ENCODE peak calls at places on chromosome 9, in five cellular contexts. N is NCI-H524; G is C1 segment of cervical spinal cord; E is HTR-8/SVneo; Y is activated naive CD8-positive, alpha-beta T cell treated with anti-CD3 and anti-CD28 coated beads for 36 hours. D is an unnamed sample.

GRCh38 chr9:82498918-82499317 is 510.3 kb downstream of the SPATA31D1 start:
- DNase-seq in N (no peak), Y (no peak), E (no peak), G (no peak), D (no peak)

GRCh38 chr9:104872959-104873850 is 54.8 kb downstream of the ABCA1 start:
- DNase-seq in N (no peak), Y (no peak), E (peak), G (no peak), D (no peak)

GRCh38 chr9:90326219-90326618 is 316.4 kb downstream of the DIRAS2 start:
- DNase-seq in Y (no peak), N (no peak), E (no peak), G (no peak), D (no peak)

GRCh38 chr9:36288057-36288456 is 29.8 kb upstream of the GNE start:
- DNase-seq in Y (no peak), G (no peak), E (no peak), N (no peak), D (no peak)

GRCh38 chr9:109369285-109369684 is 48.4 kb upstream of the EPB41L4B start:
- DNase-seq in E (no peak), N (no peak), G (no peak), Y (no peak), D (no peak)

GRCh38 chr9:87501806-87502205 is 4.1 kb downstream of the DAPK1 start:
- DNase-seq in Y (no peak), E (no peak), N (no peak), G (no peak), D (no peak)

GRCh38 chr9:34571180-34571800 is 18.2 kb downstream of the CNTFR start:
- DNase-seq in E (no peak), G (peak), Y (no peak), N (no peak), D (no peak)

GRCh38 chr9:114681594-114682332 is at the start of gene TEX48:
- DNase-seq in Y (peak), N (peak), E (peak), G (no peak), D (no peak)

GRCh38 chr9:113359385-113359784 is 10.0 kb downstream of the BSPRY start:
- DNase-seq in Y (no peak), E (no peak), G (no peak), N (no peak), D (no peak)

GRCh38 chr9:133987455-133987800 is 4.7 kb downstream of the VAV2 start:
- DNase-seq in G (no peak), E (no peak), N (no peak), Y (no peak), D (no peak)

GRCh38 chr9:36997414-36997813 is 36.7 kb downstream of the PAX5 start:
- DNase-seq in G (no peak), N (no peak), E (peak), Y (no peak), D (no peak)

GRCh38 chr9:128912270-128912853 is 8.4 kb upstream of the PHYHD1 start:
- DNase-seq in Y (no peak), N (no peak), E (peak), G (no peak), D (peak)

GRCh38 chr9:106799146-106799545 is 63.8 kb upstream of the ZNF462 start:
- DNase-seq in E (peak), Y (no peak), N (no peak), G (no peak), D (no peak)

GRCh38 chr9:137311171-137311970 is 9.3 kb upstream of the NRARP start:
- DNase-seq in N (no peak), E (no peak), Y (no peak), G (no peak), D (no peak)

GRCh38 chr9:90773593-90773992 is 28.0 kb upstream of the SYK start:
- DNase-seq in N (peak), G (no peak), Y (no peak), E (no peak), D (no peak)

GRCh38 chr9:96048954-96049831 is 173.7 kb downstream of the ERCC6L2 start:
- DNase-seq in E (no peak), N (no peak), G (peak), Y (no peak), D (peak)

GRCh38 chr9:111985315-111985714 is 88.7 kb downstream of the UGCG start:
- DNase-seq in Y (no peak), G (no peak), E (no peak), N (no peak), D (no peak)

GRCh38 chr9:133389025-133389557 is 12.9 kb downstream of the STKLD1 start:
- DNase-seq in G (no peak), E (no peak), N (no peak), Y (no peak), D (peak)

GRCh38 chr9:35563791-35564197 is 41.3 kb upstream of the TESK1 start:
- DNase-seq in Y (no peak), E (no peak), N (no peak), G (no peak), D (no peak)

GRCh38 chr9:89219637-89220036 is 41.0 kb upstream of the SHC3 start:
- DNase-seq in G (no peak), Y (no peak), E (no peak), N (no peak), D (no peak)

GRCh38 chr9:70093944-70094343 is 50.3 kb downstream of the MAMDC2 start:
- DNase-seq in N (no peak), E (no peak), Y (no peak), G (no peak), D (no peak)

GRCh38 chr9:134063088-134063875 is 4.5 kb downstream of the BRD3 start:
- DNase-seq in Y (no peak), N (no peak), E (no peak), G (no peak), D (no peak)

GRCh38 chr9:94638335-94639044 is 828 bp downstream of the FBP1 start:
- DNase-seq in N (no peak), E (no peak), Y (no peak), G (no peak), D (no peak)